ENCODE peak calls at places on chromosomes 7 and 10, in five cellular contexts. One of them, this sample, is unnamed.

GRCh38 chr7:32150589-32150988 is 80.4 kb upstream of the PDE1C start:
- DNase-seq in GM12865: no peak
- DNase-seq in foreskin fibroblast: no peak
- DNase-seq in hepatocyte: no peak
- DNase-seq in ascending aorta: no peak
- DNase-seq in this sample: no peak

GRCh38 chr10:46555713-46556514 is 544 bp downstream of the GPRIN2 start:
- DNase-seq in hepatocyte: peak
- DNase-seq in GM12865: no peak
- DNase-seq in ascending aorta: peak
- DNase-seq in foreskin fibroblast: no peak
- DNase-seq in this sample: no peak

GRCh38 chr7:46478046-46478445 is 557.0 kb upstream of the IGFBP3 start:
- DNase-seq in foreskin fibroblast: peak
- DNase-seq in ascending aorta: no peak
- DNase-seq in GM12865: no peak
- DNase-seq in hepatocyte: no peak
- DNase-seq in this sample: no peak

GRCh38 chr10:4541292-4541691 is 284.7 kb upstream of the AKR1E2 start:
- DNase-seq in GM12865: no peak
- DNase-seq in ascending aorta: peak
- DNase-seq in foreskin fibroblast: peak
- DNase-seq in hepatocyte: peak
- DNase-seq in this sample: peak

GRCh38 chr7:87715511-87715910 is 87.3 kb downstream of the RUNDC3B start:
- DNase-seq in GM12865: no peak
- DNase-seq in ascending aorta: no peak
- DNase-seq in foreskin fibroblast: no peak
- DNase-seq in hepatocyte: no peak
- DNase-seq in this sample: no peak

GRCh38 chr7:28581351-28581750 is 169.0 kb downstream of the CREB5 start:
- DNase-seq in GM12865: no peak
- DNase-seq in foreskin fibroblast: no peak
- DNase-seq in hepatocyte: no peak
- DNase-seq in ascending aorta: no peak
- DNase-seq in this sample: no peak

GRCh38 chr10:126670886-126671285 is 393 bp upstream of the C10orf90 start:
- DNase-seq in foreskin fibroblast: no peak
- DNase-seq in GM12865: no peak
- DNase-seq in hepatocyte: no peak
- DNase-seq in ascending aorta: no peak
- DNase-seq in this sample: no peak

GRCh38 chr10:110788620-110789385 is 82.9 kb upstream of the PDCD4 start:
- DNase-seq in hepatocyte: peak
- DNase-seq in foreskin fibroblast: no peak
- DNase-seq in ascending aorta: no peak
- DNase-seq in GM12865: no peak
- DNase-seq in this sample: no peak

GRCh38 chr10:13592306-13592705 is 5.5 kb downstream of the PRPF18 start:
- DNase-seq in GM12865: no peak
- DNase-seq in hepatocyte: no peak
- DNase-seq in foreskin fibroblast: no peak
- DNase-seq in ascending aorta: no peak
- DNase-seq in this sample: no peak

GRCh38 chr7:94060772-94061171 is 56.6 kb upstream of the BET1 start:
- DNase-seq in hepatocyte: no peak
- DNase-seq in ascending aorta: no peak
- DNase-seq in GM12865: no peak
- DNase-seq in foreskin fibroblast: peak
- DNase-seq in this sample: no peak

GRCh38 chr7:131602304-131602993 is 46.0 kb upstream of the PODXL start:
- DNase-seq in foreskin fibroblast: no peak
- DNase-seq in ascending aorta: no peak
- DNase-seq in GM12865: no peak
- DNase-seq in hepatocyte: no peak
- DNase-seq in this sample: no peak

DNA sequence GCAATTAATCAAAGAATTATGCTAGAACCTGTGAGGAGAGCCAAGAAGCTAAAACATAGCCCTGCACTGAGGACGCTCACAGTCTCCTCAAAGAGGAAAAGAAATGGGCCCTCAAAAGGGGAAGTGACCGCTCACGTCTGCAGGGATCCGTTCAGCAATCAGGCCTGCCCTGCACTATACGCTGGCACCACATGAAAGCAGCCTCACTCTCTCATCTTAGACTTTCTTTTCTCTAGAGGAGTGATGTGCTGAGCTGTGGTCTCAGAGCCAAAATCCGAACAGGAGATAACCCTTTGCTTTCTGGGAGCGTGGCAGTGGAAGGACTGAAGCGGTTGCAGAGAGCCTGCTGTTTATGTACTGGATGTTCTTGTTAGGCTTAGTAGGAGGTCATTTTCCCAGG is 6.3 kb upstream of the IL2RA start:
- DNase-seq in hepatocyte: no peak
- DNase-seq in foreskin fibroblast: no peak
- DNase-seq in GM12865: peak
- DNase-seq in ascending aorta: no peak
- DNase-seq in this sample: no peak
- TF ChIP-seq CTCF in hepatocyte: no peak
- TF ChIP-seq CTCF in foreskin fibroblast: no peak
- TF ChIP-seq CTCF in GM12865: no peak
- TF ChIP-seq CTCF in ascending aorta: no peak
- TF ChIP-seq CTCF in this sample: no peak

DNA sequence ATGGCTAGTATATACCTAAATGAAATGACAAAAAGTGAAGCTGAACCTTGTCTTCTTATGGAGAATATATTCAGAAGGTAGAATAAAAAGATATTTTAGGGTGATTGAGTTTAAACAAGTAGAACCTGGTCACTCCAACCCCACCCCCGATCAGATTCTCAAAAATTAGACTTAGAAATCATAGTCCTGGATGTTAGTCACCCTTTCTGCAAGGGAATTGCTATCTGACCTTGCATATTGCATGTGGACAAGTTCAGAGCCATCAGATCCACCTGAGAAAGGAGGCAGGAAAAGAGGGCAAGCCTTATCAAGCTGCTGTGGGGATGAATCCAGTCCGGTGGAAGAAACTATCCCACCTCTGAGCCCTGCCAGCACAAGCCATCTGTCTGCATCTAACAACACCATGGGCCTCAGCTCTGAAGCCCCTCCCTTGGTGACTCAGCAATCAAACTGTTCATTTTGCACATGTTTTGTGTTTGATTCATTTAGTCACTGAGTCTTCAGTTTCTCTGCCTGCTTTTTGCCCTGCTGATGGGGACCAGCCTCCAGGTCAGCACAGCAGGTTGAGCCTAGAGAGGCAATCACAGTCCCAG is 727.3 kb downstream of the AUTS2 start:
- DNase-seq in hepatocyte: peak
- DNase-seq in ascending aorta: no peak
- DNase-seq in GM12865: no peak
- DNase-seq in foreskin fibroblast: peak
- DNase-seq in this sample: no peak
- H3K4me3 ChIP-seq in hepatocyte: no peak
- H3K4me3 ChIP-seq in ascending aorta: no peak
- H3K4me3 ChIP-seq in GM12865: no peak
- H3K4me3 ChIP-seq in foreskin fibroblast: no peak
- H3K4me3 ChIP-seq in this sample: no peak

GRCh38 chr10:11959966-11960365 is 82.6 kb downstream of the UPF2 start:
- DNase-seq in ascending aorta: no peak
- DNase-seq in foreskin fibroblast: no peak
- DNase-seq in GM12865: no peak
- DNase-seq in hepatocyte: no peak
- DNase-seq in this sample: no peak
- TF ChIP-seq CTCF in ascending aorta: no peak
- TF ChIP-seq CTCF in foreskin fibroblast: no peak
- TF ChIP-seq CTCF in GM12865: no peak
- TF ChIP-seq CTCF in hepatocyte: no peak
- TF ChIP-seq CTCF in this sample: no peak

GRCh38 chr7:30348083-30348560 is 63.7 kb downstream of the ZNRF2 start:
- DNase-seq in foreskin fibroblast: peak
- DNase-seq in GM12865: peak
- DNase-seq in ascending aorta: no peak
- DNase-seq in hepatocyte: peak
- DNase-seq in this sample: no peak
- H3K4me3 ChIP-seq in foreskin fibroblast: no peak
- H3K4me3 ChIP-seq in GM12865: peak
- H3K4me3 ChIP-seq in ascending aorta: peak
- H3K4me3 ChIP-seq in hepatocyte: no peak
- H3K4me3 ChIP-seq in this sample: no peak

DNA sequence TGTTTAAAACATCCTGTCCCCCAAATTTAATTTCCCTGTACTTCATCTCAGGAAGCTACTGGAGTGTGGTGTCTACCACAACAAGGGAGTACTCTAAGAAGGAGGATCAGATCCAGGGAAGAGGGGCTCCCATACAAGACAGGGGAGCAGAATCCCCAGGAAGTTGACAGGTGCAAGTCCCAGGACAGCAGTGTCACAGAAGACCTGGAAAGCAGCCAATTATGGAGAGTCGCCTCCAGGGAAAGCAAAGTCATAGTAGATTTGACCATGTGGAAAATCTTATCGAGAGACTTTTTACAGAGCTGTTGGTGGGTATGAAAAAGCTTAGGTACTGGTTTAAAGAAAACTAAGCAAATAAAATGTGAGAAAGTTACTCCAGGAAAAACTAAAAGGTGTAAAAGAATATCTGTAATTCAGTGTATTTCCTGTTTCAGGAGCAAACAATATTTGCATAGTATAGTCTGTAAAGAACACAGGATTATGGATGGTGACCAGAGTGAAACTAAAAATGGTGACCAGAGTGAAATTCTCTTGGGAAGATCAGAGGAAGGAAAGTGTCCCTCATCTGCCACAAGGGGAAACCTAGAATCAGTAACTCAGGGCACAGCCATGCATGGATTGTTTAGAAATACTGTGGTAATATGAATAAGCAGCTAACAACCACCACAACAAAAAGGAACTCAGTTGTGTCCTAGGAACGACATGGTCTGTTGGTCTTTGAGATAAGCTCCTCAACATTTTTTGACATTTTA is 44.5 kb downstream of the LANCL2 start:
- DNase-seq in GM12865: peak
- DNase-seq in hepatocyte: peak
- DNase-seq in foreskin fibroblast: no peak
- DNase-seq in ascending aorta: no peak
- DNase-seq in this sample: no peak
- TF ChIP-seq CTCF in GM12865: no peak
- TF ChIP-seq CTCF in hepatocyte: no peak
- TF ChIP-seq CTCF in foreskin fibroblast: no peak
- TF ChIP-seq CTCF in ascending aorta: no peak
- TF ChIP-seq CTCF in this sample: no peak